ENCODE peak calls at places on chromosomes 3 and 15, in ten cellular contexts. One of them, this sample, is unnamed. For H3K36me3 and H4K20me1, the result is how much of the 10 kb centered on the place peaks cover.

GRCh38 chr3:120364821-120365220 is 15.7 kb upstream of the LRRC58 start:
- DNase-seq in GM23338: no peak
- DNase-seq in neural progenitor cell: no peak
- DNase-seq in SK-N-SH: no peak
- DNase-seq in GM23248: peak
- DNase-seq in hepatocyte: no peak
- DNase-seq in IMR-90: peak
- DNase-seq in fibroblast of lung: peak
- DNase-seq in MM.1S: no peak
- DNase-seq in PC-3: no peak
- DNase-seq in this sample: no peak

GRCh38 chr15:70556376-70556775 is 207.0 kb downstream of the UACA start:
- DNase-seq in GM23338: no peak
- DNase-seq in neural progenitor cell: no peak
- DNase-seq in SK-N-SH: no peak
- DNase-seq in GM23248: no peak
- DNase-seq in hepatocyte: no peak
- DNase-seq in IMR-90: no peak
- DNase-seq in fibroblast of lung: no peak
- DNase-seq in MM.1S: no peak
- DNase-seq in PC-3: no peak
- DNase-seq in this sample: no peak

GRCh38 chr15:73982251-73982962 is 9.7 kb downstream of the STOML1 start:
- DNase-seq in GM23338: no peak
- DNase-seq in neural progenitor cell: no peak
- DNase-seq in SK-N-SH: no peak
- DNase-seq in GM23248: peak
- DNase-seq in hepatocyte: peak
- DNase-seq in IMR-90: peak
- DNase-seq in fibroblast of lung: peak
- DNase-seq in MM.1S: no peak
- DNase-seq in PC-3: peak
- DNase-seq in this sample: no peak

GRCh38 chr3:128427872-128428822 is 38.5 kb downstream of the DNAJB8 start:
- DNase-seq in GM23338: no peak
- DNase-seq in neural progenitor cell: peak
- DNase-seq in SK-N-SH: peak
- DNase-seq in GM23248: no peak
- DNase-seq in hepatocyte: no peak
- DNase-seq in IMR-90: no peak
- DNase-seq in fibroblast of lung: no peak
- DNase-seq in MM.1S: no peak
- DNase-seq in PC-3: no peak
- DNase-seq in this sample: no peak

GRCh38 chr15:66580643-66581042 is 14.8 kb upstream of the LCTL start:
- DNase-seq in GM23338: no peak
- DNase-seq in neural progenitor cell: no peak
- DNase-seq in SK-N-SH: no peak
- DNase-seq in GM23248: peak
- DNase-seq in hepatocyte: no peak
- DNase-seq in IMR-90: peak
- DNase-seq in fibroblast of lung: peak
- DNase-seq in MM.1S: no peak
- DNase-seq in PC-3: no peak
- DNase-seq in this sample: no peak

GRCh38 chr3:64568895-64569509 is 118.8 kb downstream of the ADAMTS9 start:
- DNase-seq in GM23338: no peak
- DNase-seq in neural progenitor cell: no peak
- DNase-seq in SK-N-SH: no peak
- DNase-seq in GM23248: no peak
- DNase-seq in hepatocyte: no peak
- DNase-seq in IMR-90: no peak
- DNase-seq in fibroblast of lung: no peak
- DNase-seq in MM.1S: no peak
- DNase-seq in PC-3: no peak
- DNase-seq in this sample: no peak

GRCh38 chr3:55485208-55485791 is 1.8 kb downstream of the WNT5A start:
- DNase-seq in GM23338: peak
- DNase-seq in neural progenitor cell: peak
- DNase-seq in SK-N-SH: peak
- DNase-seq in GM23248: peak
- DNase-seq in hepatocyte: peak
- DNase-seq in IMR-90: peak
- DNase-seq in fibroblast of lung: peak
- DNase-seq in MM.1S: peak
- DNase-seq in PC-3: peak
- DNase-seq in this sample: peak

GRCh38 chr3:58688563-58688962 is 22.0 kb upstream of the FAM3D start:
- DNase-seq in GM23338: no peak
- DNase-seq in neural progenitor cell: no peak
- DNase-seq in SK-N-SH: no peak
- DNase-seq in GM23248: no peak
- DNase-seq in hepatocyte: peak
- DNase-seq in IMR-90: no peak
- DNase-seq in fibroblast of lung: no peak
- DNase-seq in MM.1S: no peak
- DNase-seq in PC-3: no peak
- DNase-seq in this sample: no peak

GRCh38 chr3:173397161-173398110 is at the start of gene NLGN1:
- DNase-seq in GM23338: peak
- DNase-seq in neural progenitor cell: peak
- DNase-seq in SK-N-SH: peak
- DNase-seq in GM23248: peak
- DNase-seq in hepatocyte: peak
- DNase-seq in IMR-90: peak
- DNase-seq in fibroblast of lung: peak
- DNase-seq in MM.1S: peak
- DNase-seq in PC-3: peak
- DNase-seq in this sample: no peak

DNA sequence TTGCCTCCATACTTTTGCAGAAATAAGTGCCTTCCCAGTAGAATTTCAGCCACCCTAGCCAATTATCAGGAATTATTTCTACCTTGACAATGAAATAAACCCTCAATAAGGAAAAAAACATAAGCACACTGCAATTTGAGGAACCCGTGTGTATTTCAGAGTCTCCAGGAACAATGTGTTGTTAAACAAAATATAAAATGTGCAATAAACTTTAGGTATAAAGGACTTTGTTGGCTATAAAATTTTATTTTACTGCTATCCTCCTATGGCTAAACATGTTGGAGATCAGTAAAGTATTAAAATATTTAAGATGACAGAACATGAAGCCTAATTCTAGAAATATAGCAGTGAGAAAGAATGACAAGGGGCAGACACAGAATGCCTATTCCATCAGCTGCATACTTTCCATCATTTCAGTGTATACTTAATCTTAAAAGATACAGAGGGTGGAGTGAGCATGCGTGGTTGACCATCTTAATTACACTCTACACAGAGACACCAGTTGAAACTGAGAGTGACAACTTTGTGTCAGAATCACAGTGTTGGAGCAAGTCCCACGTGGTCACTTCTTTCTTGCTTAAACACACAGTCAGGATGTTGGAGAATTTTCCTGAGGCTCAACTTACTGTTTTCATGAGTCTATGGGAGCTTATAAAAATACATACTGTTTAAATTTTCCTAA is 79.0 kb upstream of the SUCLG2 start:
- DNase-seq in GM23338: no peak
- DNase-seq in neural progenitor cell: no peak
- DNase-seq in SK-N-SH: no peak
- DNase-seq in GM23248: no peak
- DNase-seq in hepatocyte: no peak
- DNase-seq in IMR-90: no peak
- DNase-seq in fibroblast of lung: no peak
- DNase-seq in MM.1S: no peak
- DNase-seq in PC-3: no peak
- DNase-seq in this sample: no peak
- H3K36me3 ChIP-seq in GM23338: under half
- H3K36me3 ChIP-seq in neural progenitor cell: under half
- H3K36me3 ChIP-seq in SK-N-SH: under half
- H3K36me3 ChIP-seq in GM23248: under half
- H3K36me3 ChIP-seq in hepatocyte: under half
- H3K36me3 ChIP-seq in IMR-90: under half
- H3K36me3 ChIP-seq in fibroblast of lung: under half
- H3K36me3 ChIP-seq in MM.1S: under half
- H3K36me3 ChIP-seq in PC-3: under half
- H3K36me3 ChIP-seq in this sample: under half

DNA sequence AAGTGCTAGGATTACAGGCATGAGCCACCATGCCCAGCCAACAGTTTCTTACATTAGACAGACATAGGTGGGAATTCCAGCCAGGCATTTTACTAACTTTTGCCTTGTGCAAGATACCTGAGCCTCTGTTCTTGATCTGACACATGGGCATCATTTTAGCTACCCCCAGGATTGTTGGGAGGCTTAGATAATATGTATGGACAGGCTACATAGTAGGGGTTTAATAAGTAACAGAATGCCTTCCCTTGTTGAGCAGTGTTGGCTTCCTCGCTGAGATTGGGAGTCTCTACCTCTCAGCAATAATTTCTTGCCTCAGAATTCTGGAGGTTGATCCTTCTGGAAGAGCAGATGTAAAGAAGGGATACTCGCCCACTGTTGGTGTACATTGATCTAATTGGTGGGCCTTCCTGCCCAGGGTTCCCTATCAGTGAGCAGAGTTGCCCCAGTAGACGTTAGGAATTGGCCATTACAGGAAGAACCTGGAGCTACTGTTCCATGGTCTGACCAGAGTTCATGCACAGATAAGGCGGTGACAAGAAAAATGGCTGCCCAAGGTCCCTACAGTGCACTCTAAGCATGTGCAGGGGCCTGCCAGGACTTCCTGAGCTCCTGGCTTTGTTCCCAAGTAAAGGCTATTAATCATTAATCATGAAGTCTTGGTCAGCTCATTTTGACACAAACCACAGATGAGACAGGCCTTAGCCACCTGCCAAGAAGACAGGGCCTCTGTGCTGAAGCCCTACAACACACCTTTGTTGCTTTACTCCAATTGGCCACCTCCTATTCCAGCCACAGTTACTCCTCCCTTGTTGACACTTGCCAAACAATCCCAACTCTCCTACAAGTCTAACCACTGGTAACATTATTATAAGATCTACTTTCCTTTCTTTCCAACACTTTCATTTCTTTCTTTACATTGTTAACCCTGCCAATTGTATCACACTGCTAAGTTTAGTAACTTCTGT is 5.0 kb upstream of the IL17RE start:
- DNase-seq in GM23338: no peak
- DNase-seq in neural progenitor cell: no peak
- DNase-seq in SK-N-SH: no peak
- DNase-seq in GM23248: no peak
- DNase-seq in hepatocyte: peak
- DNase-seq in IMR-90: peak
- DNase-seq in fibroblast of lung: peak
- DNase-seq in MM.1S: no peak
- DNase-seq in PC-3: peak
- DNase-seq in this sample: no peak
- H4K20me1 ChIP-seq in GM23338: under half
- H4K20me1 ChIP-seq in neural progenitor cell: under half
- H4K20me1 ChIP-seq in SK-N-SH: under half
- H4K20me1 ChIP-seq in GM23248: under half
- H4K20me1 ChIP-seq in hepatocyte: under half
- H4K20me1 ChIP-seq in IMR-90: under half
- H4K20me1 ChIP-seq in fibroblast of lung: under half
- H4K20me1 ChIP-seq in MM.1S: under half
- H4K20me1 ChIP-seq in PC-3: under half
- H4K20me1 ChIP-seq in this sample: under half

GRCh38 chr15:68784206-68784605 is 36.5 kb downstream of the ANP32A start:
- DNase-seq in GM23338: no peak
- DNase-seq in neural progenitor cell: no peak
- DNase-seq in SK-N-SH: no peak
- DNase-seq in GM23248: no peak
- DNase-seq in hepatocyte: no peak
- DNase-seq in IMR-90: no peak
- DNase-seq in fibroblast of lung: no peak
- DNase-seq in MM.1S: no peak
- DNase-seq in PC-3: no peak
- DNase-seq in this sample: no peak

GRCh38 chr15:68788265-68788624 is 32.5 kb downstream of the ANP32A start:
- DNase-seq in GM23338: no peak
- DNase-seq in neural progenitor cell: no peak
- DNase-seq in SK-N-SH: no peak
- DNase-seq in GM23248: no peak
- DNase-seq in hepatocyte: no peak
- DNase-seq in IMR-90: no peak
- DNase-seq in fibroblast of lung: no peak
- DNase-seq in MM.1S: no peak
- DNase-seq in PC-3: no peak
- DNase-seq in this sample: no peak

GRCh38 chr15:68787609-68788264 is 33.0 kb downstream of the ANP32A start:
- DNase-seq in GM23338: no peak
- DNase-seq in neural progenitor cell: no peak
- DNase-seq in SK-N-SH: no peak
- DNase-seq in GM23248: no peak
- DNase-seq in hepatocyte: peak
- DNase-seq in IMR-90: no peak
- DNase-seq in fibroblast of lung: no peak
- DNase-seq in MM.1S: no peak
- DNase-seq in PC-3: no peak
- DNase-seq in this sample: no peak

GRCh38 chr15:68789041-68789920 is 31.4 kb downstream of the ANP32A start:
- DNase-seq in GM23338: no peak
- DNase-seq in neural progenitor cell: no peak
- DNase-seq in SK-N-SH: no peak
- DNase-seq in GM23248: no peak
- DNase-seq in hepatocyte: no peak
- DNase-seq in IMR-90: no peak
- DNase-seq in fibroblast of lung: no peak
- DNase-seq in MM.1S: no peak
- DNase-seq in PC-3: no peak
- DNase-seq in this sample: no peak

DNA sequence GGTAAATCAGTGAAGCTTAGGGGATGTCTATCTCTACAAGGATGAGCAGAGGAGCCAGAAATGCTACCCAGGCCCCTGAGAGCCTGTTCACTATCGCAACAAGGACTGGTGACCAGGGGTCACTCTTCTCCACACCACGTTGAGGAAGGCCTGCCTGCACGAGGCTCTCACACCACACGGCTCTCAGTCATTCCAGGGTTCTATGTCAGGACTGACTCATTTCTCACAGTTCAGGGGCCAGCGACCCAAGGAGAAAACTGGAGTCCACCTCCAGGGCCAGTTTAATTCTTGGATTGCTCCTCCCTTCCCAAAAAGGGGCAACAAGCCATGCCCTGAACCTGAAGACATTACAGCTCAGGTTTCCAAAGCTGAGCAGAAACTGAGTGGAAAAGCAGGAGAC is 33.9 kb downstream of the ANP32A start:
- DNase-seq in GM23338: no peak
- DNase-seq in neural progenitor cell: no peak
- DNase-seq in SK-N-SH: no peak
- DNase-seq in GM23248: no peak
- DNase-seq in hepatocyte: no peak
- DNase-seq in IMR-90: no peak
- DNase-seq in fibroblast of lung: no peak
- DNase-seq in MM.1S: no peak
- DNase-seq in PC-3: no peak
- DNase-seq in this sample: no peak
- H3K36me3 ChIP-seq in GM23338: under half
- H3K36me3 ChIP-seq in neural progenitor cell: under half
- H3K36me3 ChIP-seq in SK-N-SH: under half
- H3K36me3 ChIP-seq in GM23248: under half
- H3K36me3 ChIP-seq in hepatocyte: under half
- H3K36me3 ChIP-seq in IMR-90: under half
- H3K36me3 ChIP-seq in fibroblast of lung: under half
- H3K36me3 ChIP-seq in MM.1S: under half
- H3K36me3 ChIP-seq in PC-3: under half
- H3K36me3 ChIP-seq in this sample: under half

GRCh38 chr3:66561374-66561773 is 60.6 kb upstream of the LRIG1 start:
- DNase-seq in GM23338: no peak
- DNase-seq in neural progenitor cell: no peak
- DNase-seq in SK-N-SH: no peak
- DNase-seq in GM23248: peak
- DNase-seq in hepatocyte: no peak
- DNase-seq in IMR-90: peak
- DNase-seq in fibroblast of lung: peak
- DNase-seq in MM.1S: no peak
- DNase-seq in PC-3: no peak
- DNase-seq in this sample: no peak
- H4K20me1 ChIP-seq in GM23338: under half
- H4K20me1 ChIP-seq in neural progenitor cell: under half
- H4K20me1 ChIP-seq in SK-N-SH: under half
- H4K20me1 ChIP-seq in GM23248: under half
- H4K20me1 ChIP-seq in hepatocyte: under half
- H4K20me1 ChIP-seq in IMR-90: under half
- H4K20me1 ChIP-seq in fibroblast of lung: under half
- H4K20me1 ChIP-seq in MM.1S: under half
- H4K20me1 ChIP-seq in PC-3: under half
- H4K20me1 ChIP-seq in this sample: under half

This sample was measured in Karpas-422.